ENCODE peak calls at places on chromosomes 4 and X, in eight cellular contexts. Q is stomach, J is HCT116, U is GM23338, D is Panc1, E is spleen, W is upper lobe of left lung, F is breast epithelium. L is an unnamed sample.

GRCh38 chr4:182653596-182653995 is 263.6 kb downstream of the DCTD start:
- DNase-seq in D (no peak), U (no peak), Q (no peak), W (no peak), J (no peak), E (no peak), F (no peak), L (no peak)

GRCh38 chr4:109977854-109978501 is 65.3 kb downstream of the EGF start:
- DNase-seq in J (peak; percentile 27), Q (no peak), E (no peak), D (no peak), F (no peak), U (peak; percentile 64), W (no peak), L (no peak)

GRCh38 chr4:158197194-158197593 is 13.1 kb upstream of the TMEM144 start:
- DNase-seq in U (no peak), J (no peak), F (no peak), Q (no peak), W (no peak), E (no peak), D (no peak), L (no peak)

GRCh38 chr4:143586080-143586479 is 72.6 kb downstream of the SMARCA5 start:
- DNase-seq in E (no peak), J (no peak), D (no peak), Q (no peak), U (no peak), W (no peak), F (no peak), L (no peak)

GRCh38 chr4:85474818-85475630 is at the start of gene ARHGAP24:
- DNase-seq in J (peak; percentile 70), U (peak; percentile 95), W (peak; percentile 96), F (peak; percentile 73), Q (peak; percentile 91), D (no peak), E (peak; percentile 95), L (peak; percentile 62)

GRCh38 chr4:10613926-10614478 is 70.6 kb downstream of the CLNK start:
- DNase-seq in Q (no peak), U (no peak), E (no peak), W (no peak), J (no peak), D (no peak), F (no peak), L (no peak)

GRCh38 chr4:41399191-41399590 is 138.8 kb upstream of the LIMCH1 start:
- DNase-seq in E (no peak), D (no peak), Q (no peak), J (no peak), F (no peak), U (no peak), W (no peak), L (no peak)

GRCh38 chr4:8644966-8645752 is 52.6 kb downstream of the CPZ start:
- DNase-seq in D (no peak), W (no peak), U (no peak), J (no peak), E (peak; percentile 72), Q (peak; percentile 20), F (no peak), L (no peak)

GRCh38 chrX:13923289-13923688 is 106.4 kb upstream of the GPM6B start:
- DNase-seq in D (no peak), Q (no peak), E (no peak), F (no peak), W (no peak), J (no peak), U (no peak), L (no peak)

GRCh38 chrX:153631346-153631745 is 15.7 kb upstream of the DUSP9 start:
- DNase-seq in J (no peak), W (no peak), F (no peak), D (no peak), U (no peak), Q (no peak), E (no peak), L (no peak)

GRCh38 chr4:6527259-6527658 is 47.7 kb upstream of the MAN2B2 start:
- DNase-seq in D (no peak), W (no peak), E (no peak), J (no peak), U (no peak), F (no peak), Q (no peak), L (no peak)

GRCh38 chr4:8841678-8842268 is 29.9 kb downstream of the HMX1 start:
- DNase-seq in U (no peak), E (no peak), Q (no peak), W (no peak), F (no peak), D (no peak), J (no peak), L (no peak)

GRCh38 chrX:70208479-70208878 is 26.0 kb upstream of the AWAT1 start:
- DNase-seq in D (no peak), E (no peak), Q (no peak), F (no peak), J (no peak), W (no peak), U (no peak), L (no peak)

GRCh38 chr4:163606885-163607284 is 112.4 kb downstream of the TMA16 start:
- DNase-seq in J (no peak), D (no peak), W (no peak), F (no peak), Q (no peak), U (no peak), E (no peak), L (no peak)

GRCh38 chrX:106672527-106672926 is 54.0 kb upstream of the RNF128 start:
- DNase-seq in E (no peak), F (no peak), J (no peak), W (no peak), D (no peak), U (no peak), Q (no peak), L (no peak)

GRCh38 chr4:174553828-174554227 is 31.5 kb upstream of the HPGD start:
- DNase-seq in E (no peak), W (no peak), Q (no peak), J (no peak), F (no peak), U (no peak), D (no peak), L (no peak)

GRCh38 chr4:127521463-127521862 is 111.3 kb upstream of the INTU start:
- DNase-seq in F (no peak), D (no peak), U (no peak), W (no peak), Q (no peak), J (no peak), E (no peak), L (no peak)

GRCh38 chr4:101678180-101678579 is 112.3 kb upstream of the BANK1 start:
- DNase-seq in U (no peak), E (no peak), D (no peak), J (no peak), F (no peak), W (no peak), Q (no peak), L (no peak)

GRCh38 chr4:102139932-102140331 is 205.3 kb downstream of the SLC39A8 start:
- DNase-seq in D (no peak), Q (no peak), U (no peak), F (no peak), E (no peak), J (peak; percentile 36), W (no peak), L (no peak)

DNA sequence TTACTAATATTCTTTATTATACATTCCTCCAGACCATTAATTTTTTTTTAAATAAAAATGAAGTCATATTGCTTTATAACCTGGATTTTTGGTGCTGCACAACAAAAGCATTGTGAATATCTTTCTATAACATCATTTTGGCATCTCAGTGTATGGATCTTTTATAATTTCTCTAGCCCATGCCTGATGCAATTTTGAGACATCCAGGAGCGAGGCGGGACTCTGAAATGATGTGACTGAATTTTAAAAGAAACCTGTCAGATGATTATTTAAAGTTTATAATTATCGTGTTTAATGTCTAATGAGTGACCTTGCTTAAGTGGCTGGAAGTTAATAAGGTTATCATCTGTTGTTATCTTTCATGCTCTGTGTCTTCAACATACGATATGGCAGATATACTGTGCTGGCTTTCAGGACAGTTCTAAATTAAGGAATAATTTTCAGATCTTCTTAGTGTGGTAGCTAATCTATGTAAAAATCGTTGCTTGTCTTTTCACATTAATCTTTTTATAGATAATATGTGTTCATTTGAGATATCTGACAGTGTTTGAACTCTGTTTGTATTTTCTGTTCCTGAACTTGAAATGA is 58.8 kb downstream of the KIT start:
- DNase-seq in E (no peak), Q (no peak), D (no peak), U (no peak), F (no peak), J (no peak), W (no peak), L (no peak)
- H3K27ac ChIP-seq in E (no peak overlapping the region), Q (no peak overlapping the region), D (no peak overlapping the region), U (no peak overlapping the region), F (no peak overlapping the region), J (no peak overlapping the region), W (no peak overlapping the region), L (no peak overlapping the region)

DNA sequence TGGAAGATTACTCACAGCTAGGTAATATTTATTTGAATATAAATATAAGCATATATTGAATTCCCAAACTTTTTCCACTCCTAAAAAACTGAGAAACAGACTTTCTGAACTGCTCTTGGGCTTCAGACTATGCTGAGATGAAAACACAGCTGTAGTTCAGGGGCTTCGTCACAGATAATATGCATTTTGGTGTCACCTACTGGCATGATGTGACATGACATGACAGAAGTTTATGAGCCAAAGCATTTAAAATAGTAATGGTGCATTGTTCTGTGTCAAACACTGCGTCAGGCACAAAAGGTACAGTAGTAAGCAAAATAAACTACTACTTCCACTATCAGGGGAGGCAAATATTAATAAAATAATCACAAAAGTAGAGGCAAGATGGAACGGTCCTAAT is 171.3 kb downstream of the BTC start:
- DNase-seq in E (no peak), F (no peak), J (peak; percentile 82), D (peak; percentile 51), W (peak; percentile 38), Q (no peak), U (peak; percentile 69), L (no peak)
- TF ChIP-seq CTCF in E (no peak), F (peak; percentile 44), J (peak; percentile 57), D (peak; percentile 58), W (peak; percentile 73), Q (peak; percentile 44), U (peak; percentile 76), L (peak; percentile 57)

GRCh38 chrX:81120936-81121351 is 80.8 kb downstream of the HMGN5 start:
- DNase-seq in W (peak; percentile 32), D (no peak), F (peak; percentile 20), U (peak; percentile 71), Q (peak; percentile 34), E (no peak), J (no peak), L (peak; percentile 20)

GRCh38 chrX:81120270-81120935 is 81.3 kb downstream of the HMGN5 start:
- DNase-seq in J (no peak), D (no peak), E (no peak), F (no peak), Q (no peak), U (no peak), W (no peak), L (peak; percentile 2)

GRCh38 chrX:81121513-81122363 is 80.0 kb downstream of the HMGN5 start:
- DNase-seq in U (peak; percentile 90), Q (peak; percentile 91), E (peak; percentile 93), F (peak; percentile 80), W (peak; percentile 89), J (peak; percentile 86), D (peak; percentile 78), L (peak; percentile 92)
- TF ChIP-seq POLR2AphosphoS5 in U (peak; percentile 59), Q (peak; percentile 28), E (peak; percentile 74), F (no peak), W (no peak), J (peak; percentile 15), D (no peak), L (no peak)

DNA sequence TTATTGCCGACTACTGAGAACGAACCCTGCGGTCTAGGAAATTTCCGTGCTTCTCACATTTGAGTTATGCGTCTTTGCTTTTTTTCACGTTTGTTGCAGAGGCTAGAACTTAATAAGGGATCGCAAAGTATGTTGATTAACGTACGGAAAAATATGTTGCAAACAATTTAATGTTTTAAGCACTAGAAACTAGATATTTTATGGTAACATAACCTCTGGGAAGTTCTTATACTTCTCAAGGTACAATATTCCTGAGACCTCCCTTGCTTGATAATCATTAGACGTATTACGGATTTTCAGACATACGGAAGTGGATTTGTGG is 636 bp upstream of the PRDM5 start:
- DNase-seq in J (no peak), E (no peak), F (no peak), D (no peak), U (no peak), W (no peak), Q (no peak), L (no peak)
- H3K27ac ChIP-seq in J (peak overlapping the region; percentile 80), E (peak overlapping the region; percentile 90), F (peak overlapping the region; percentile 97), D (peak overlapping the region; percentile 77), U (peak overlapping the region; percentile 94), W (peak overlapping the region; percentile 99), Q (peak overlapping the region; percentile 92), L (peak overlapping the region; percentile 1)